ENCODE peak calls at places on chromosomes 11 and 22, in five cellular contexts. A is prostate gland, K is K562, I is GM23338, T is upper lobe of left lung. G is an unnamed sample. For H3K4me1, the result is how much of the 10 kb centered on the place peaks cover.

GRCh38 chr11:9150501-9150900 is 59.1 kb upstream of the SCUBE2 start:
- DNase-seq in A (no peak), K (no peak), I (no peak), T (no peak), G (no peak)

GRCh38 chr22:31177420-31178162 is 17.6 kb downstream of the RNF185 start:
- DNase-seq in A (peak), K (no peak), I (no peak), T (no peak), G (no peak)

GRCh38 chr11:70543611-70544010 is 145.3 kb downstream of the CTTN start:
- DNase-seq in A (no peak), K (no peak), I (no peak), T (no peak), G (no peak)

GRCh38 chr11:10396771-10397170 is 58.3 kb upstream of the AMPD3 start:
- DNase-seq in A (no peak), K (no peak), I (no peak), T (no peak), G (no peak)

GRCh38 chr22:41831383-41831782 is 1.5 kb upstream of the SREBF2 start:
- DNase-seq in A (no peak), K (no peak), I (no peak), T (no peak), G (no peak)

GRCh38 chr11:65363770-65364169 is 9.2 kb downstream of the TIGD3 start:
- DNase-seq in A (no peak), K (no peak), I (no peak), T (no peak), G (no peak)

GRCh38 chr11:68890490-68891231 is 13.0 kb downstream of the MRPL21 start:
- DNase-seq in A (peak), K (no peak), I (no peak), T (peak), G (peak)

GRCh38 chr11:69027704-69028372 is 14.8 kb upstream of the MRGPRF start:
- DNase-seq in A (no peak), K (no peak), I (no peak), T (peak), G (no peak)

GRCh38 chr11:76495017-76495416 is 50.2 kb downstream of the EMSY start:
- DNase-seq in A (no peak), K (no peak), I (no peak), T (no peak), G (no peak)

GRCh38 chr22:43333978-43334377 is 9.2 kb downstream of the SCUBE1 start:
- DNase-seq in A (no peak), K (no peak), I (no peak), T (no peak), G (no peak)

GRCh38 chr11:124285610-124286344 is 28.0 kb downstream of the OR8D1 start:
- DNase-seq in A (no peak), K (no peak), I (no peak), T (no peak), G (no peak)

GRCh38 chr11:60700689-60701508 is 1.5 kb downstream of the MS4A8 start:
- DNase-seq in A (peak), K (peak), I (peak), T (no peak), G (peak)

GRCh38 chr22:35449829-35450689 is 50.1 kb downstream of the MCM5 start:
- DNase-seq in A (no peak), K (no peak), I (no peak), T (no peak), G (no peak)

GRCh38 chr11:119496453-119496852 is 73.5 kb upstream of the THY1 start:
- DNase-seq in A (no peak), K (no peak), I (no peak), T (no peak), G (no peak)

GRCh38 chr11:87473174-87473573 is 435.4 kb downstream of the TMEM135 start:
- DNase-seq in A (no peak), K (no peak), I (no peak), T (no peak), G (peak)

GRCh38 chr11:57180141-57180561 is 1.6 kb upstream of the LRRC55 start:
- DNase-seq in A (no peak), K (no peak), I (peak), T (no peak), G (no peak)

DNA sequence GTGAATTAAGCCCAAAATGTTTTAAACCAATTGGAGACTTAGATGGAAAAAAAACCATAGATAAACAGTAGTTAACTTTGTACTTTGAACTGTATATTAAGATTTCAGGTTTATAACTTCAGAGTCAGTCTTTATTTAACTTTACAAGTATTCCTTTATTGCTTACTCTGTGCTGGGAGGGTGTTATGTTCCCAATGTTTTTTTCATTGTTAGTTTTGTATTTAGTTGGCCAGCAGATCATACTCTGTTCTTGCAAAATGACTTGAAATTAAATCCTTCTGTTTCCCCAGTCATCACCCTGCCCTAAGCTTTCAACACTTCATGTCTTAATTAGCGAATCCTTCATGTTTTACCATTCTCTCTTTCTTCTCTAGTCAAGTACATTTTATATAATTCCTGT is 25.3 kb downstream of the SIK2 start:
- DNase-seq in A (no peak), K (no peak), I (no peak), T (no peak), G (no peak)
- H3K4me1 ChIP-seq in A (under half), K (under half), I (under half), T (under half), G (under half)

DNA sequence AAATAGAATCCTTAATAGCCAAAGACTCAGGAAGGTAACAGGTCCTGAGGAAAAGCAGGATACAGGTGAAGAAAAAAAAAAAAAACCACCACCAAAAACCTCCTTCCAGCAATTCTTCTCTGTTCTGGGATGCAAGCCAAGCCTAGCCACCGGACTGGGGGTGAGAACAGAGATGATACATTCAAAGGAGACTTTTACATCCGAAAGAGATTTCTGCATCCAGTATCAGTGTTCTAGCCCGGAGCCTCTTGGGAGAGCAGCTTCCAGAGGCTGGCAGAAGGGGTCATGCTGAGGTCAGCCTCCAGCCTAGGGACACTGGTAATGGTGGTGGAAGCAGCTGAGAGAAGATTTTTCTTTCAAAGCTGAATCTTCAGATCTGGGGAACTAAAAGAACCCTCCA is 76.2 kb downstream of the KCNC1 start:
- DNase-seq in A (no peak), K (no peak), I (no peak), T (no peak), G (no peak)
- H3K27ac ChIP-seq in A (no peak), K (no peak), I (no peak), T (no peak), G (no peak)

DNA sequence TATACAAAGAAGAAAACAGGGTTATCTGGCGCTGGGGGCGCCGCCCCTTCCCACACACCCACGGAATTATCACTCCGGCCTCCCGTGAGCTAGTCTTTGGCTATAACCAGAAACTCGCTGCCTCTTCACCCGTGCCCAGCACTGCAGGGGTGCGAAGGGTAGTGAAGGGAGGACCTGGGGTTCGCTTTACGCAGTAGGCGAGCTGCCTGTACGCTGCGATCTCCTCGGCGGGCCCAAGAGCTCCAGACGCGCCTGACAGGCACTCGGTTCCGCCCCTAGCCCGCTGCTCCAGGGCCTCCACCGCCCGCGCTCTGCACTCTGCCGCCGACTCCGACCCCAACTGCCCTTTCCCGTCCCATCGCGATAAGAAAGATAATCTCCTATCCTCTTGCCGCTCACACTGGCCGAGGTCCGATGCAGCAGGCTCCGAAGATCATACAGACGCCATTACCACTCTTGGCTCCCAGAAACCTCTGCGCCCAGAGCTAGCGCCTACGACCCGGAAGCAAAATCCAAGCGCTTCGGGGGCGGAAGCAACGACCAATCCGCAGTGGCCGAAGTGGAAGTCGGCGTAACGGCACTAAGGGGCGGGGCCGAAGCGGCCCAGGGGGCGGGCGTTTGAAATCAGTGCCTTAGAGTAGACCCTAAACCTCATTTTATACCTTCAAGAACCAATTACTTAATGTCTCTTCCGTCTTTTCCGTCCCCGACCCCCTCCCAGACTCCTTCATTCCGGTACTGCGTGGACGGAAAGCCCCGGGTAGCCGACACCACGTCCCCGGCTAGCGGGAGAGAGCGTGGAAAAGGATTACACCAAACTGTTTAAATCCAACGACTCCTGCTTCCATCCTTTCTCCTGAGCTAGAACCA is at the start of the genes CWC15 and KDM4D:
- DNase-seq in A (peak), K (peak), I (peak), T (peak), G (peak)
- TF ChIP-seq POLR2AphosphoS5 in A (peak), K (peak), I (peak), T (peak), G (peak)

DNA sequence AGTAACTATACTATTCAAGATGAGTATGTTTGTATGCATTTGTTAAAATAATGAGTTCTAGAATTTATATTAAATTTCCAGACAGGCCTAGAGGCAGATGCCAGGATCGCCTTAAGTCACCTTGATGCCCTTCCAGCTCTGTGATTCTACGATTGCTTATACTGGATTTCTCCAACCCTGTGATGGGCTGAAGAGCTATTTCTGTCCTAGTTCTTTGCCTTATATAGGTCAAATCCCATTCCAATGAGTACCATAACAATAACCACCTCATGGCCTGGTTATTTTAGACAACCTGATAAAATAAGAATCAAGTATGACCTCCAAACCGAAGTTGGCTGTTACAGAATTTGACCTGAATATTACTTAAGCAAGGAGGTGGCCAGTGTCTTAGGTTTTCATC is 79.8 kb upstream of the BLID start:
- DNase-seq in A (no peak), K (no peak), I (no peak), T (no peak), G (no peak)
- H3K4me1 ChIP-seq in A (under half), K (under half), I (under half), T (under half), G (half or more)

GRCh38 chr11:19853016-19853415 is 140.4 kb downstream of the NAV2 start:
- DNase-seq in A (no peak), K (no peak), I (no peak), T (no peak), G (no peak)
- H3K27ac ChIP-seq in A (no peak), K (no peak), I (no peak), T (no peak), G (no peak)

GRCh38 chr22:50460942-50461341 is 13.9 kb downstream of the SBF1 start:
- DNase-seq in A (peak), K (no peak), I (no peak), T (peak), G (no peak)
- TF ChIP-seq POLR2AphosphoS5 in A (peak), K (no peak), I (no peak), T (no peak), G (no peak)

GRCh38 chr22:39292002-39292401 is 27.4 kb downstream of the RPL3 start:
- DNase-seq in A (no peak), K (no peak), I (no peak), T (no peak), G (no peak)
- H3K4me1 ChIP-seq in A (under half), K (under half), I (under half), T (under half), G (under half)

G was measured in esophagus muscularis mucosa.